ENCODE peak calls at places on chromosomes 11 and 22, in five cellular contexts. O, Z, W, R and N are unnamed samples.
A peak's percentile ranks its signal among the peaks of the same experiment; 100 is the strongest.

GRCh38 chr11:65536412-65537295 is 11.8 kb downstream of the SCYL1 start:
- DNase-seq in O (no peak), Z (no peak), W (no peak), R (no peak), N (no peak)

GRCh38 chr11:12284321-12285050 is 92.9 kb upstream of the PARVA start:
- DNase-seq in O (no peak), Z (peak; percentile 62), W (no peak), R (no peak), N (no peak)

GRCh38 chr22:48750826-48751440 is 1076.7 kb downstream of the BRD1 start:
- DNase-seq in O (no peak), Z (no peak), W (no peak), R (no peak), N (no peak)

GRCh38 chr11:93852242-93852641 is 1.8 kb upstream of the VSTM5 start:
- DNase-seq in O (no peak), Z (no peak), W (no peak), R (no peak), N (no peak)

GRCh38 chr11:79062814-79063762 is 377.7 kb downstream of the TENM4 start:
- DNase-seq in O (peak; percentile 18), Z (peak; percentile 42), W (no peak), R (peak; percentile 86), N (peak; percentile 61)

GRCh38 chr22:31509041-31509440 is 12.7 kb downstream of the SFI1 start:
- DNase-seq in O (no peak), Z (no peak), W (no peak), R (no peak), N (no peak)

GRCh38 chr11:36268337-36268931 is 20.8 kb downstream of the COMMD9 start:
- DNase-seq in O (no peak), Z (no peak), W (no peak), R (no peak), N (no peak)

GRCh38 chr11:76206327-76207081 is at the start of gene WNT11:
- DNase-seq in O (no peak), Z (peak; percentile 12), W (no peak), R (peak; percentile 90), N (peak; percentile 82)

GRCh38 chr11:22477312-22477711 is 139.1 kb downstream of the SLC17A6 start:
- DNase-seq in O (no peak), Z (no peak), W (no peak), R (no peak), N (no peak)

GRCh38 chr11:10379871-10380568 is 75.0 kb upstream of the AMPD3 start:
- DNase-seq in O (no peak), Z (no peak), W (no peak), R (no peak), N (no peak)

GRCh38 chr22:32897400-32897799 is 95.9 kb downstream of the TIMP3 start:
- DNase-seq in O (no peak), Z (peak; percentile 4), W (no peak), R (no peak), N (peak; percentile 59)

GRCh38 chr11:93861808-93862207 is 11.4 kb upstream of the VSTM5 start:
- DNase-seq in O (no peak), Z (no peak), W (no peak), R (no peak), N (no peak)

GRCh38 chr11:59182457-59183151 is 10.7 kb downstream of the DTX4 start:
- DNase-seq in O (peak; percentile 32), Z (no peak), W (no peak), R (no peak), N (peak; percentile 56)

GRCh38 chr11:84673753-84674152 is 953.4 kb downstream of the DLG2 start:
- DNase-seq in O (no peak), Z (peak; percentile 3), W (no peak), R (no peak), N (peak; percentile 4)

GRCh38 chr11:116840224-116840745 is 2.9 kb upstream of the APOA1 start:
- DNase-seq in O (peak; percentile 47), Z (no peak), W (no peak), R (peak; percentile 36), N (no peak)

GRCh38 chr11:35214792-35215193 is 75.8 kb downstream of the CD44 start:
- DNase-seq in O (no peak), Z (peak; percentile 98), W (no peak), R (no peak), N (no peak)

GRCh38 chr22:20536590-20537324 is 29.3 kb downstream of the MED15 start:
- DNase-seq in O (no peak), Z (no peak), W (no peak), R (no peak), N (no peak)

GRCh38 chr11:2266586-2267305 is 3.6 kb downstream of the ASCL2 start:
- DNase-seq in O (no peak), Z (no peak), W (no peak), R (no peak), N (no peak)

GRCh38 chr11:96267490-96268010 is 75.4 kb downstream of the MAML2 start:
- DNase-seq in O (no peak), Z (no peak), W (no peak), R (no peak), N (no peak)

GRCh38 chr11:87473174-87473573 is 435.4 kb downstream of the TMEM135 start:
- DNase-seq in O (no peak), Z (peak; percentile 74), W (no peak), R (no peak), N (peak; percentile 23)

GRCh38 chr22:42695294-42695693 is 25.4 kb downstream of the A4GALT start:
- DNase-seq in O (no peak), Z (no peak), W (no peak), R (no peak), N (no peak)

GRCh38 chr11:134514354-134514951 is 102.4 kb upstream of the B3GAT1 start:
- DNase-seq in O (no peak), Z (no peak), W (no peak), R (no peak), N (no peak)

GRCh38 chr11:47915407-47916137 is 64.8 kb upstream of the PTPRJ start:
- DNase-seq in O (peak; percentile 37), Z (no peak), W (no peak), R (no peak), N (no peak)

GRCh38 chr11:130478881-130479280 is 30.4 kb downstream of the ADAMTS15 start:
- DNase-seq in O (no peak), Z (peak; percentile 62), W (no peak), R (no peak), N (no peak)

DNA sequence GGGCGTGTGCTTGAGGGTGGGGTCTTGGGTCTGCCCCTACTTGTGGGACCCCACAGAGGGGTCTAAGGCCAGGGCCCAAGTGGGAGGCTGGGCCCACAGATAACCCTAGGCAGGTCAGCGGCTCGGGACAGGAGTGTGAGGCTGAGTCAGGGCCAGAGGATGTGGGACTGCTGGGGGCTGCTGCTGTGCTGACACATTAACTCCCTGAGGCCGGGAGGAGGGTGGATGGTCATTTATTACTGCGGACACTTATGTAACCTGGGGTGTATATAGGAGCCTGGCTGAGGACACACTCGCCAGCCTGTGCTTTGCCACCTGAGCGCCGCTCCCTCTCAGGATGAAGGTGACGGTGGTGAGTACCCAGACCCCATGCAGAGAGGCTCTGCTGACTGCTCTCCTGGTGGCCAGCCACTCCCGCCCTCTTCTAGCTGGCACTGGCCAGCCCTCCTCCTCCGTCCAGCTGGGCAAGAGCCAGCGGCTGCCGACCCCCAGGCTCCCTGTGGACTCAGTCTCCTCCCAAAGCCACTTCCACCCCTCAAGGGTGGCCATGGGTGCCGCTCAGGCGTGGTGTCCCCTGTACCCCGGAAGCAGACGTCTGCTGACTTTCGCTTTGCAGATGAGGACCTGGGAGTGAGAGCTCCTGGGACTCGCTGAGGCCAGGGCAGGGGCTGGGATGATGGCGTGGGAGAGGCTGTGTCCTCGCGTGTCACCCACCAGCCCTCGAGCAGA is at the start of gene MIOX:
- DNase-seq in O (no peak), Z (no peak), W (no peak), R (no peak), N (no peak)
- H3K27ac ChIP-seq in O (peak within 1 kb of the TSS; percentile 30), Z (no peak within 1 kb of the TSS), W (no peak within 1 kb of the TSS), R (no peak within 1 kb of the TSS), N (no peak within 1 kb of the TSS)

DNA sequence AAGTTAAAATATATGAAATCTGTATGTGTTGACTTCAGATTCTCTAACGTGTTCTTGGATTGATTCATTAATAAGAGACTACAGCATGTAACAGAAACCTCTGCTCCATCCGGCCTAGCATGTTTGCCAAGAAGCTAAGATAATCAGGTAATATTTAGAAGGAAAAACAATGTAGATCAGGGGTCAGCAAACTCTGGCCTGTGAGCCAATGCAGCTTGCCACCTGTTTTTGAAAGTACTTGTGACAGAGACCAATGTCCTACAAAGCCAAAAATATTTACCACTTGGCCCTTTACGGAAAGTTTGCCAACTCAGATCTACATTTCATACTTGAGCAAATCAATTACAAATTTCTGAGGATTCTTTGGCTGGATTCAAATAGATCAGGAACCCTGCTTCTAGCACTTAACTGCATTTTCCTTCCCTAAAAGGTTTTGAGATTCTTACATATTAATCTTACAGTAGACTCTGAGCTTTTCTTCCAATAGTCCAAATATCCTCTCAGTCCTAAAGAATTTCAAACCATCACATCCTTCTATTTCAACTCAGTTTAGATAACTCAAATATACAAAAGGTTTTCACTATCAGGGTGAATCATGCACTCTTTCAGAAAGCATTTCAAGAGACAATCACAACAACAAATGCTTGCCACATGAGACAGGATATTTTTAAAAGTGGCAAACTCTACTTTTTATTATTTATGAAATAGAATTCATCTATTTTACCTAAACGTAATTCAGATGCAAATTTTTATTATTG is 29.5 kb downstream of the APOL5 start:
- DNase-seq in O (no peak), Z (no peak), W (no peak), R (no peak), N (no peak)
- H3K27ac ChIP-seq in O (no peak overlapping the region), Z (no peak overlapping the region), W (no peak overlapping the region), R (peak overlapping the region; percentile 41), N (no peak overlapping the region)

DNA sequence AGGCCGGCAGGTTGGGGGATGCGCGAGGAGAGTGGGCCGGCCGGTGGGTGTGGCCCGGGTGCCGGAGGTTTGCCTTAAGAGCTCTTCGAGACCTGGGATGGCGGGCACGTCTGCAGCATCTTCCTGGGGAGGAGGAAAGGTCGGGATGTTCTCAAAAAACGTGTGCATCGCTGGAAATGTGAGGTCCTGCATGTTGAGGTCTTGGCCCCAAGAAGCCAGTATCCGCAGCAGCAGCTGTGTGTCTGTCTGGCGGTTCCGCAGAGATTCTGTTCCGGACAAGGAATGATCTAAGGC is 1.4 kb downstream of the NAV2 start:
- DNase-seq in O (no peak), Z (peak; percentile 7), W (no peak), R (no peak), N (peak; percentile 21)
- H3K27ac ChIP-seq in O (no peak overlapping the region), Z (peak overlapping the region; percentile 91), W (peak overlapping the region; percentile 64), R (no peak overlapping the region), N (no peak overlapping the region)

GRCh38 chr11:119445850-119446249 is 22.9 kb upstream of the THY1 start:
- DNase-seq in O (no peak), Z (no peak), W (no peak), R (no peak), N (peak; percentile 46)
- H3K27ac ChIP-seq in O (no peak overlapping the region), Z (no peak overlapping the region), W (no peak overlapping the region), R (no peak overlapping the region), N (peak overlapping the region; percentile 66)

GRCh38 chr11:122743949-122744876 is 88.7 kb downstream of the UBASH3B start:
- DNase-seq in O (no peak), Z (no peak), W (no peak), R (no peak), N (no peak)
- H3K27ac ChIP-seq in O (no peak overlapping the region), Z (no peak overlapping the region), W (no peak overlapping the region), R (no peak overlapping the region), N (no peak overlapping the region)